ENCODE peak calls at places on chromosomes 16 and 17, in four cellular contexts. One of them, this sample, is unnamed.

GRCh38 chr17:40910441-40910841 is 25.4 kb upstream of the KRT20 start:
- DNase-seq in ascending aorta: no peak
- DNase-seq in fibroblast of lung: peak
- DNase-seq in fibroblast of mammary gland: peak
- DNase-seq in this sample: peak

GRCh38 chr16:54446639-54447038 is 160.1 kb upstream of the IRX3 start:
- DNase-seq in fibroblast of lung: peak
- DNase-seq in ascending aorta: no peak
- DNase-seq in fibroblast of mammary gland: peak
- DNase-seq in this sample: no peak

GRCh38 chr16:12092347-12092882 is 115.9 kb downstream of the SNX29 start:
- DNase-seq in fibroblast of lung: peak
- DNase-seq in ascending aorta: no peak
- DNase-seq in fibroblast of mammary gland: peak
- DNase-seq in this sample: peak

GRCh38 chr16:56625943-56626654 is 518 bp downstream of the MT1E start:
- DNase-seq in ascending aorta: peak
- DNase-seq in fibroblast of lung: peak
- DNase-seq in fibroblast of mammary gland: peak
- DNase-seq in this sample: no peak

GRCh38 chr17:75077490-75078096 is 10.2 kb upstream of the SLC16A5 start:
- DNase-seq in fibroblast of lung: no peak
- DNase-seq in ascending aorta: no peak
- DNase-seq in fibroblast of mammary gland: no peak
- DNase-seq in this sample: no peak

GRCh38 chr17:69724236-69724635 is 309.7 kb downstream of the MAP2K6 start:
- DNase-seq in fibroblast of lung: peak
- DNase-seq in ascending aorta: no peak
- DNase-seq in fibroblast of mammary gland: peak
- DNase-seq in this sample: no peak

GRCh38 chr17:64535357-64535756 is 28.6 kb downstream of the CEP95 start:
- DNase-seq in ascending aorta: no peak
- DNase-seq in fibroblast of mammary gland: no peak
- DNase-seq in fibroblast of lung: no peak
- DNase-seq in this sample: no peak

GRCh38 chr17:18280239-18280638 is 19.8 kb downstream of the MIEF2 start:
- DNase-seq in fibroblast of lung: no peak
- DNase-seq in fibroblast of mammary gland: no peak
- DNase-seq in ascending aorta: no peak
- DNase-seq in this sample: no peak

GRCh38 chr17:13594310-13594709 is 7.4 kb downstream of the HS3ST3A1 start:
- DNase-seq in fibroblast of lung: no peak
- DNase-seq in ascending aorta: no peak
- DNase-seq in fibroblast of mammary gland: peak
- DNase-seq in this sample: no peak

GRCh38 chr17:3796822-3797170 is 4.2 kb downstream of the ITGAE start:
- DNase-seq in fibroblast of lung: no peak
- DNase-seq in ascending aorta: no peak
- DNase-seq in fibroblast of mammary gland: no peak
- DNase-seq in this sample: no peak

GRCh38 chr17:17020821-17021193 is 21.4 kb upstream of the MPRIP start:
- DNase-seq in ascending aorta: no peak
- DNase-seq in fibroblast of lung: no peak
- DNase-seq in fibroblast of mammary gland: no peak
- DNase-seq in this sample: no peak

GRCh38 chr16:55323637-55324490 is at the start of gene IRX6:
- DNase-seq in fibroblast of mammary gland: peak
- DNase-seq in ascending aorta: no peak
- DNase-seq in fibroblast of lung: no peak
- DNase-seq in this sample: no peak

GRCh38 chr17:78672880-78673371 is 95.7 kb upstream of the DNAH17 start:
- DNase-seq in fibroblast of mammary gland: no peak
- DNase-seq in fibroblast of lung: peak
- DNase-seq in ascending aorta: no peak
- DNase-seq in this sample: no peak

GRCh38 chr17:46212634-46213435 is 19.6 kb upstream of the KANSL1 start:
- DNase-seq in fibroblast of mammary gland: peak
- DNase-seq in fibroblast of lung: peak
- DNase-seq in ascending aorta: no peak
- DNase-seq in this sample: no peak

GRCh38 chr17:61250335-61250890 is 149.2 kb upstream of the TBX2 start:
- DNase-seq in ascending aorta: no peak
- DNase-seq in fibroblast of lung: peak
- DNase-seq in fibroblast of mammary gland: peak
- DNase-seq in this sample: no peak

DNA sequence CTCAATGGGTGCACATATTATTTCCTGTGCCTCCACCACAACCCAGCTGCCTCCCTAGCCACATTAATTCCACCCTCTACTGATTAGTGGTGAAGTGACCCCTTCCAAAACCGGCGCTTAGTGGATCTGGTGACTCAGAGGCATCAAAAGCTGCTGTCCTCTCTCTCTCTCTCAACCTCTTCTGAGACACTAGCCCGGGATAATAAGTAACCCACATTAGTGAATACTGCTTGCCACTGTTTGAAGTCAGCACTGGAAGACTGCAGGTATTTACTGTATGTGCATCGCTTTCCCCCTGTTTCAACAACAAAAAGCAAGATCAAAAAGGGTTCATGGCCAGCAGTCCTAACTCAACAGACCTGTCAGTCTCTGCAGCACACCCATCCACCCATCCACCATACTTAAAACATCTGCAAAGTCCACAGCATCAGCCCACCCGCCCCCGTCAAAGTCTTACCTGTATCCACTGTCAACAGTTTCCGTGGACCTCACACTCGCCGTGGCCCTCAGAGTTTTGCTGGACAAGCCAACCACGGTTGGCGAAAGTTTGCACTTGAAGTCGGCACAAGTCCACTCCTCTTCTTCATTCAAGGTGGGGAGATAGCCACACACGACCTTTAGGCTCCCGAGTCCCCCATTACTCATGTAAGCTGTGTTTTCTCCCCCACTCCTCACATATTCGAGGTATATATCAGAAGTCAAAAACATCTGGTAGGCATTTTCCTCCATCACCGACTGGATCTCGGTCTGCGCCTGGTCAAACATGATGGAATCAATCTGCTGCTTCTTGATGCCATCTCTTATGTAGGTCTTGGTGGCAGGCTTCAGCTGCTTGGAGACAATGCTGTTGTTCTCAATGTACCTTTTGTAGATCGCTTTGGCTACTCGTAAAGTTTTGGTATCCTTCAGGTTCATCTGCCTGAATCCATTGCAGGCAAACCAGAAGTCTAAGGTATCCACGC is 3.8 kb downstream of the AXIN2 start:
- DNase-seq in ascending aorta: no peak
- DNase-seq in fibroblast of lung: no peak
- DNase-seq in fibroblast of mammary gland: peak
- DNase-seq in this sample: no peak
- H3K4me3 ChIP-seq in ascending aorta: no peak
- H3K4me3 ChIP-seq in fibroblast of lung: peak
- H3K4me3 ChIP-seq in fibroblast of mammary gland: no peak
- H3K4me3 ChIP-seq in this sample: no peak

GRCh38 chr17:50806141-50806643 is 29.2 kb upstream of the WFIKKN2 start:
- DNase-seq in fibroblast of mammary gland: peak
- DNase-seq in ascending aorta: no peak
- DNase-seq in fibroblast of lung: peak
- DNase-seq in this sample: no peak
- TF ChIP-seq CTCF in fibroblast of mammary gland: peak
- TF ChIP-seq CTCF in ascending aorta: no peak
- TF ChIP-seq CTCF in fibroblast of lung: peak
- TF ChIP-seq CTCF in this sample: no peak

GRCh38 chr16:17470002-17470870 is 524 bp downstream of the XYLT1 start:
- DNase-seq in fibroblast of mammary gland: no peak
- DNase-seq in ascending aorta: no peak
- DNase-seq in fibroblast of lung: no peak
- DNase-seq in this sample: no peak

GRCh38 chr16:17467923-17468540 is 2.7 kb downstream of the XYLT1 start:
- DNase-seq in ascending aorta: no peak
- DNase-seq in fibroblast of lung: peak
- DNase-seq in fibroblast of mammary gland: peak
- DNase-seq in this sample: no peak

GRCh38 chr16:17469742-17470001 is 1.1 kb downstream of the XYLT1 start:
- DNase-seq in fibroblast of lung: no peak
- DNase-seq in fibroblast of mammary gland: no peak
- DNase-seq in ascending aorta: no peak
- DNase-seq in this sample: no peak

GRCh38 chr16:17469011-17469741 is 1.6 kb downstream of the XYLT1 start:
- DNase-seq in fibroblast of lung: peak
- DNase-seq in ascending aorta: no peak
- DNase-seq in fibroblast of mammary gland: peak
- DNase-seq in this sample: peak

GRCh38 chr16:17468611-17469010 is 2.1 kb downstream of the XYLT1 start:
- DNase-seq in ascending aorta: no peak
- DNase-seq in fibroblast of lung: no peak
- DNase-seq in fibroblast of mammary gland: no peak
- DNase-seq in this sample: no peak
- H3K4me3 ChIP-seq in ascending aorta: peak
- H3K4me3 ChIP-seq in fibroblast of lung: peak
- H3K4me3 ChIP-seq in fibroblast of mammary gland: peak
- H3K4me3 ChIP-seq in this sample: peak

GRCh38 chr17:5422505-5422904 is 2.5 kb downstream of the RPAIN start:
- DNase-seq in fibroblast of lung: peak
- DNase-seq in ascending aorta: no peak
- DNase-seq in fibroblast of mammary gland: peak
- DNase-seq in this sample: no peak
- TF ChIP-seq CTCF in fibroblast of lung: no peak
- TF ChIP-seq CTCF in ascending aorta: no peak
- TF ChIP-seq CTCF in fibroblast of mammary gland: peak
- TF ChIP-seq CTCF in this sample: peak

GRCh38 chr16:58029410-58029809 is 3.9 kb downstream of the MMP15 start:
- DNase-seq in ascending aorta: no peak
- DNase-seq in fibroblast of lung: no peak
- DNase-seq in fibroblast of mammary gland: no peak
- DNase-seq in this sample: no peak

GRCh38 chr16:58027341-58028167 is 2.0 kb downstream of the MMP15 start:
- DNase-seq in ascending aorta: no peak
- DNase-seq in fibroblast of mammary gland: no peak
- DNase-seq in fibroblast of lung: peak
- DNase-seq in this sample: no peak

GRCh38 chr16:58030136-58030840 is 4.7 kb downstream of the MMP15 start:
- DNase-seq in ascending aorta: no peak
- DNase-seq in fibroblast of lung: no peak
- DNase-seq in fibroblast of mammary gland: no peak
- DNase-seq in this sample: no peak

GRCh38 chr16:58028168-58028455 is 2.6 kb downstream of the MMP15 start:
- DNase-seq in fibroblast of lung: no peak
- DNase-seq in ascending aorta: no peak
- DNase-seq in fibroblast of mammary gland: no peak
- DNase-seq in this sample: no peak

DNA sequence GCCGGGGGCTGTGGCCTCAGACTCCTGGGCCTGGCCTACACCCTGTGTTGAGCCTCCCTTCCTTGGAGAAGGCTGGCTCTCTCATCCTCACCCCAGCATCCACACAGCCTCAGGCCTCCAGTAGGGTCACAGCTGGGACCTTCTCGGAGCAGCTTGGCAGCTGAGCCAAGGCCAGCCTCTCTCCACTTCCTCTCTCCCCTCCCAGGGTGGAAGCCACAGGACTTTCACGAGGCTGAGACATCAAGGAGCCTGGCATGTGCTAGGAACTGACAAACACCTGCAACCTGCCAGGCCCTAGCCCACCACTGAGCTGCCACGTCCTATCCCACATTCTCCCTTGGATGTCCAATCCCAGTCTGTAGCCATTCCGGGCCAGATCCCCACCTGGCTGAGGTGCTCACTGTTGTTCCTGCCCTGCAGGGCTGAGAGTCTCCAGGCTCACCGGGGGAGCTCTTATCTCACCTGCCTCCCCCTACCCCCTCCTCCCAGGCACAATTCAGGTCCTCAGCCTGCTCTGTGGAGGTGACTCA is 3.1 kb downstream of the MMP15 start:
- DNase-seq in fibroblast of mammary gland: no peak
- DNase-seq in ascending aorta: no peak
- DNase-seq in fibroblast of lung: no peak
- DNase-seq in this sample: no peak
- H3K4me3 ChIP-seq in fibroblast of mammary gland: no peak
- H3K4me3 ChIP-seq in ascending aorta: no peak
- H3K4me3 ChIP-seq in fibroblast of lung: no peak
- H3K4me3 ChIP-seq in this sample: no peak

DNA sequence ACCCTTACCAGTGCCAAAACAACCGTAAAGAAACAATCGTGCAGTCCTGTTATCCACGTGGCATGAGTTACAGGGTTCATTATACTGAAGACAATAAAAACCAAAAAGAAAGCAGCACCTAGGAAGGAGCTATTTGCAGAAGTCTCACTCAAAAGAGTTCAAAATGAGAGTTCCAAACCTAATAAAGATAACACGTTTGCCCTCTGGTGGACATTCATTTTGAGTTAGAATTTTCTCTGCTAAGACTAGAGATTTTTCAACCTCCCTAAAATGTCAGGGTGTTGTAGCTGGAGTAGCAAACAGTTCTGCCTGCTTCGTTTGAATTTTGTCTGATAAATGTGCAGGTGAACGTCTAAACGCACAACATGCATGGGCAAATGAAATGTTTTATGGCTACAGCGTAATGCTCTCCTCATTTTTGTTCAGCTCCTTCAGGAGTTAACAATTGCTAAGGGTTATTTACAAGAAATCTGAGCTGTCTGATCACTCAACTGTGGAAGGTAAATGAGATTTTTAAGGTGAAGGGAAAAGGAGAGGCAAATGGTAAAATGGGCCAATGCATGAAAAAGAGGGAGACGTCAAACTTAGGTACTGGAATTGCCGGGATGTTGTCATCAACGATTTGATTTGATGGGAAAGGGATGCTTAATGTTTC is 1067.9 kb upstream of the EEF2KMT start:
- DNase-seq in fibroblast of mammary gland: no peak
- DNase-seq in ascending aorta: no peak
- DNase-seq in fibroblast of lung: no peak
- DNase-seq in this sample: no peak
- TF ChIP-seq CTCF in fibroblast of mammary gland: no peak
- TF ChIP-seq CTCF in ascending aorta: no peak
- TF ChIP-seq CTCF in fibroblast of lung: no peak
- TF ChIP-seq CTCF in this sample: no peak

This sample was measured in BJ.